ENCODE peak calls at places on chromosomes 12 and 14, in ten cellular contexts. F, Q, G, I, H, V, M, N, Z and T are unnamed samples. For H3K27me3, the result is how much of the 10 kb centered on the place peaks cover.

GRCh38 chr12:90327783-90328743 is 619.4 kb upstream of the ATP2B1 start:
- DNase-seq in F (no peak), Q (no peak), G (no peak), I (no peak), H (no peak), V (no peak), M (no peak), N (no peak), Z (no peak), T (no peak)

GRCh38 chr12:51521554-51522276 is 69.3 kb upstream of the SCN8A start:
- DNase-seq in F (no peak), Q (no peak), G (no peak), I (no peak), H (no peak), V (peak), M (no peak), N (no peak), Z (no peak), T (no peak)

GRCh38 chr12:52879394-52880351 is 25.2 kb downstream of the KRT8 start:
- DNase-seq in F (no peak), Q (peak), G (peak), I (peak), H (peak), V (peak), M (peak), N (peak), Z (peak), T (peak)

GRCh38 chr12:129701536-129702165 is 202.2 kb downstream of the TMEM132D start:
- DNase-seq in F (no peak), Q (no peak), G (no peak), I (no peak), H (no peak), V (no peak), M (no peak), N (no peak), Z (no peak), T (no peak)

GRCh38 chr12:21946983-21947382 is 5.8 kb upstream of the ABCC9 start:
- DNase-seq in F (no peak), Q (no peak), G (no peak), I (no peak), H (no peak), V (no peak), M (no peak), N (no peak), Z (no peak), T (no peak)

GRCh38 chr12:115511971-115512370 is 765.5 kb downstream of the MED13L start:
- DNase-seq in F (no peak), Q (no peak), G (no peak), I (no peak), H (no peak), V (no peak), M (no peak), N (no peak), Z (no peak), T (no peak)

GRCh38 chr14:32366256-32366655 is 37.2 kb downstream of the AKAP6 start:
- DNase-seq in F (no peak), Q (peak), G (no peak), I (no peak), H (no peak), V (peak), M (no peak), N (no peak), Z (no peak), T (no peak)

GRCh38 chr12:4159851-4160250 is 113.7 kb upstream of the CCND2 start:
- DNase-seq in F (no peak), Q (no peak), G (no peak), I (no peak), H (no peak), V (no peak), M (no peak), N (no peak), Z (peak), T (no peak)

GRCh38 chr14:87745507-87746118 is 247.4 kb downstream of the GALC start:
- DNase-seq in F (no peak), Q (no peak), G (no peak), I (no peak), H (no peak), V (peak), M (no peak), N (no peak), Z (peak), T (no peak)

GRCh38 chr12:130458341-130458740 is 120.7 kb downstream of the PIWIL1 start:
- DNase-seq in F (no peak), Q (no peak), G (no peak), I (no peak), H (no peak), V (no peak), M (no peak), N (no peak), Z (no peak), T (no peak)

GRCh38 chr12:51395283-51396230 is 4.4 kb upstream of the GALNT6 start:
- DNase-seq in F (no peak), Q (no peak), G (no peak), I (no peak), H (no peak), V (no peak), M (no peak), N (no peak), Z (no peak), T (no peak)

GRCh38 chr14:105021656-105022275 is 883 bp upstream of the CDCA4 start:
- DNase-seq in F (no peak), Q (peak), G (no peak), I (peak), H (peak), V (peak), M (peak), N (peak), Z (peak), T (peak)

GRCh38 chr12:124130717-124131670 is 158.0 kb downstream of the ZNF664 start:
- DNase-seq in F (no peak), Q (no peak), G (no peak), I (peak), H (peak), V (no peak), M (no peak), N (peak), Z (no peak), T (no peak)

GRCh38 chr12:16349132-16349463 is 1.7 kb downstream of the MGST1 start:
- DNase-seq in F (no peak), Q (no peak), G (no peak), I (peak), H (peak), V (peak), M (no peak), N (peak), Z (peak), T (no peak)

GRCh38 chr14:51310453-51311074 is 70.5 kb downstream of the TMX1 start:
- DNase-seq in F (no peak), Q (no peak), G (peak), I (no peak), H (no peak), V (peak), M (no peak), N (no peak), Z (no peak), T (no peak)

GRCh38 chr14:64654931-64655330 is 49.3 kb upstream of the PLEKHG3 start:
- DNase-seq in F (no peak), Q (no peak), G (no peak), I (no peak), H (no peak), V (no peak), M (peak), N (no peak), Z (no peak), T (no peak)

GRCh38 chr14:97077253-97077653 is 280.1 kb downstream of the VRK1 start:
- DNase-seq in F (no peak), Q (no peak), G (peak), I (peak), H (peak), V (peak), M (no peak), N (peak), Z (peak), T (no peak)

GRCh38 chr12:125794401-125794800 is 729.2 kb downstream of the AACS start:
- DNase-seq in F (no peak), Q (no peak), G (no peak), I (no peak), H (no peak), V (no peak), M (no peak), N (no peak), Z (no peak), T (no peak)

GRCh38 chr12:113242018-113242418 is 20.8 kb downstream of the TPCN1 start:
- DNase-seq in F (no peak), Q (no peak), G (no peak), I (peak), H (peak), V (no peak), M (peak), N (no peak), Z (peak), T (no peak)

GRCh38 chr12:63844391-63845341 is at the start of gene SRGAP1:
- DNase-seq in F (peak), Q (peak), G (peak), I (peak), H (peak), V (peak), M (peak), N (peak), Z (peak), T (no peak)

GRCh38 chr12:92070864-92071445 is 74.7 kb downstream of the BTG1 start:
- DNase-seq in F (no peak), Q (no peak), G (no peak), I (peak), H (peak), V (peak), M (no peak), N (peak), Z (peak), T (no peak)

GRCh38 chr12:96445743-96446655 is 43.4 kb upstream of the CFAP54 start:
- DNase-seq in F (no peak), Q (no peak), G (peak), I (peak), H (no peak), V (peak), M (no peak), N (no peak), Z (no peak), T (peak)

GRCh38 chr14:64705406-64706118 is 1.3 kb downstream of the PLEKHG3 start:
- DNase-seq in F (no peak), Q (peak), G (no peak), I (no peak), H (no peak), V (no peak), M (peak), N (peak), Z (no peak), T (no peak)

GRCh38 chr14:36450550-36450949 is 69.5 kb downstream of the NKX2-1 start:
- DNase-seq in F (no peak), Q (no peak), G (no peak), I (no peak), H (no peak), V (no peak), M (no peak), N (no peak), Z (no peak), T (no peak)

GRCh38 chr12:32366704-32367103 is 32.7 kb upstream of the FGD4 start:
- DNase-seq in F (no peak), Q (no peak), G (no peak), I (no peak), H (no peak), V (no peak), M (no peak), N (no peak), Z (no peak), T (no peak)

GRCh38 chr12:131803995-131804521 is 24.1 kb upstream of the MMP17 start:
- DNase-seq in F (no peak), Q (no peak), G (no peak), I (peak), H (no peak), V (peak), M (no peak), N (no peak), Z (no peak), T (no peak)

GRCh38 chr12:25830456-25830855 is 128.0 kb upstream of the RASSF8 start:
- DNase-seq in F (no peak), Q (no peak), G (no peak), I (no peak), H (no peak), V (no peak), M (no peak), N (no peak), Z (no peak), T (no peak)

GRCh38 chr14:63972323-63972932 is 119.6 kb downstream of the SYNE2 start:
- DNase-seq in F (no peak), Q (no peak), G (no peak), I (no peak), H (no peak), V (no peak), M (no peak), N (no peak), Z (no peak), T (no peak)

GRCh38 chr12:124915249-124916236 is 1.1 kb upstream of the UBC start:
- DNase-seq in F (no peak), Q (peak), G (peak), I (peak), H (peak), V (peak), M (no peak), N (peak), Z (no peak), T (no peak)

GRCh38 chr12:44053550-44054243 is 217.8 kb downstream of the TMEM117 start:
- DNase-seq in F (peak), Q (no peak), G (peak), I (no peak), H (no peak), V (peak), M (no peak), N (no peak), Z (no peak), T (no peak)

GRCh38 chr14:102838531-102838930 is 61.3 kb downstream of the TRAF3 start:
- DNase-seq in F (no peak), Q (no peak), G (no peak), I (no peak), H (no peak), V (no peak), M (no peak), N (no peak), Z (no peak), T (no peak)

GRCh38 chr12:19922687-19923086 is 445.6 kb upstream of the PDE3A start:
- DNase-seq in F (no peak), Q (no peak), G (no peak), I (no peak), H (no peak), V (no peak), M (no peak), N (no peak), Z (no peak), T (no peak)

GRCh38 chr12:54394281-54394719 is 9.8 kb upstream of the ZNF385A start:
- DNase-seq in F (no peak), Q (no peak), G (no peak), I (peak), H (peak), V (peak), M (no peak), N (no peak), Z (peak), T (no peak)

GRCh38 chr12:75207338-75208083 is 2.1 kb downstream of the KCNC2 start:
- DNase-seq in F (no peak), Q (no peak), G (no peak), I (no peak), H (no peak), V (no peak), M (peak), N (peak), Z (no peak), T (no peak)

GRCh38 chr14:73888460-73888725 is 1.7 kb downstream of the ZNF410 start:
- DNase-seq in F (no peak), Q (no peak), G (no peak), I (no peak), H (no peak), V (peak), M (no peak), N (no peak), Z (no peak), T (no peak)
- H3K27ac ChIP-seq in F (no peak), Q (no peak), G (no peak), I (peak), H (peak), V (no peak), M (no peak), N (no peak), Z (no peak), T (peak)

GRCh38 chr12:109914461-109914860 is 14.4 kb downstream of the TCHP start:
- DNase-seq in F (no peak), Q (no peak), G (no peak), I (no peak), H (no peak), V (no peak), M (peak), N (no peak), Z (no peak), T (no peak)

GRCh38 chr12:109912790-109913189 is 12.7 kb downstream of the TCHP start:
- DNase-seq in F (no peak), Q (no peak), G (peak), I (no peak), H (no peak), V (no peak), M (no peak), N (no peak), Z (no peak), T (no peak)

GRCh38 chr12:109915171-109916040 is 15.3 kb downstream of the TCHP start:
- DNase-seq in F (no peak), Q (no peak), G (no peak), I (no peak), H (no peak), V (no peak), M (peak), N (no peak), Z (no peak), T (no peak)

GRCh38 chr12:109910254-109910968 is 10.3 kb downstream of the TCHP start:
- DNase-seq in F (no peak), Q (no peak), G (no peak), I (no peak), H (no peak), V (no peak), M (no peak), N (no peak), Z (no peak), T (no peak)

DNA sequence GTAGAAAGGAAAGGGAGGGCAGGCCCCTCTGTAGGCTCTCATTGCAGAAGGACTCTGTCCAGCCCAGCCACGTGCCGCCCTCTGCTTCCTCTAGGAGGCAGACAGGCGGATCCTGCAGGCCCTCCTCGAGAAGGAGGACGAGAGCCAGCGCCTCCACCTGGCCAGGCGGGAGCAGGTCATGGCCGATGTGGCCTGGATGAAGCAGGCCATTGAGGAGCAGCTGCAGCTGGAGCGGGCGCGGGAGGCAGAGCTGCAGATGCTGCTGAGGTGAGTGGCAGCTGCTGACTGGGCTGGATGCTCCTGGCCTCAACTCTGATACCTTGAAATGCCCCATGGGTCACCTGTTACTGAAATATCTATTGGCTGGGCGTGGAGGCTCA is 10.9 kb downstream of the TCHP start:
- DNase-seq in F (no peak), Q (no peak), G (no peak), I (no peak), H (no peak), V (peak), M (no peak), N (peak), Z (no peak), T (no peak)
- TF ChIP-seq CTCF in F (no peak), Q (no peak), G (no peak), I (no peak), H (no peak), V (peak), M (no peak), N (peak), Z (no peak), T (no peak)

DNA sequence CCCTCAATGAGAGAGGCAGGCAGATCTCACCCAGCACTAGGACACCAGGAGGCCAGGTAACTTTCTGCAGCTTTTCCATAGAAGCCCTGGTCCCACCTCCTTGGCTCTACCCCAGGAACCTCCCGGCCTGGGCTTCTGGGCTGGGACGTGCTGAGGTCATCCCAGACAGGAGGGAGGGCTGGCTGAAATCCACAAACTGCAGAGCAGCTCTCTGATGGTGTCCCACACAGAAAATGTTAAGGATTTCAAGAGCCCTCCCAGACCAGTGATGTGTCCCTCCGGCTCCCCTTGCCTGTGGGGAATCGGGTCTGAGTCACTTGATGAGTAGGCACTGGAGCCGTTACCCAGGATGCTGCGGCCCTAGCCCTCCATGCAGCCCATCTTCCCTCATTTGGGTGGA is 124.1 kb downstream of the ESRRB start:
- DNase-seq in F (no peak), Q (no peak), G (peak), I (no peak), H (no peak), V (peak), M (peak), N (no peak), Z (no peak), T (no peak)
- H3K27me3 ChIP-seq in F (under half), Q (under half), G (under half), I (under half), H (under half), V (under half), M (under half), N (under half), Z (under half), T (under half)

DNA sequence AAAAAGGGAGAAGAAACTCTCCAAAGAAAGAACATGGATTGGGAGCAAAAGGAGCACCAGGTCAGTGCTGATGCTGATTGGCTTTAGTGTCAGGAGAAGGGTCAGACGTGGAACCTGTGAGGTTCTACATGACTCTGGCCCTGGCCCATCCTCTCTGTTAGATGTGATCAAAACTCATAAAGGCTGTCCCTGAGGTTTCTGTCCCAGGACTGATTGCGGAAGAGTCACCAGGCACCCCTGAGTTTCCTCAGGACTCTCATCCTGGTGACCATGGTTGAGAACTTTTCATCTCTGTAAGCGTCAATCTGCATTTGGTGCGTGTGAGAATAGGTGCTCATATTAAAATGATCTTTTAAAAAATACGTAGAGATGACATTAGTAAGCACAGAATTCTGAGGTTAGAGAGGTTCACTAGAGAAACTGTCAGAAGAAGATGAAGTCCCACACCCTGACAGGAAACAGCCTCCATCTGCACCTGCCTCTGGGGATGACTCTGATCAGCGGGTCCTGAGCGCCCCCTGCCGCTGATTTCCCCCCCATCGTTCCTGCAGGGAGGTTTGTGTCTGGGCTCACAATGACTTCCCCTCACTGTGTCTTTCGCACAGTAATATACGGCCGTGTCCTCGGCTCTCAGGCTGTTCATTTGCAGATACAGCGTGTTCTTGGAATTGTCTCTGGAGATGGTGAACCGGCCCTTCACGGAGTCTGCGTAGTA is 741.8 kb downstream of the TMEM121 start:
- DNase-seq in F (no peak), Q (no peak), G (no peak), I (peak), H (peak), V (no peak), M (peak), N (no peak), Z (peak), T (peak)
- H3K27ac ChIP-seq in F (no peak), Q (no peak), G (no peak), I (no peak), H (no peak), V (no peak), M (no peak), N (no peak), Z (no peak), T (no peak)

GRCh38 chr12:47397664-47398281 is 308.1 kb downstream of the RPAP3 start:
- DNase-seq in F (no peak), Q (no peak), G (no peak), I (no peak), H (no peak), V (peak), M (no peak), N (no peak), Z (peak), T (peak)
- TF ChIP-seq CTCF in F (no peak), Q (no peak), G (peak), I (peak), H (no peak), V (peak), M (peak), N (peak), Z (peak), T (peak)

GRCh38 chr12:57240926-57241555 is 9.9 kb downstream of the STAC3 start:
- DNase-seq in F (no peak), Q (no peak), G (no peak), I (peak), H (no peak), V (no peak), M (peak), N (no peak), Z (no peak), T (no peak)
- H3K27me3 ChIP-seq in F (under half), Q (under half), G (under half), I (half or more), H (under half), V (half or more), M (half or more), N (under half), Z (under half), T (half or more)